ENCODE peak calls at places on chromosomes 6 and 20, in six cellular contexts. Z is K562; C is MM.1S; N is CD4-positive, CD25-positive, alpha-beta regulatory T cell; W is epithelial cell of esophagus; T is mucosa of descending colon. S is an unnamed sample.

GRCh38 chr20:23875606-23876237 is 3.8 kb downstream of the CST5 start:
- DNase-seq in N (no peak), C (no peak), Z (no peak), W (no peak), T (no peak), S (no peak)

GRCh38 chr6:41561931-41562632 is 15.9 kb downstream of the FOXP4 start:
- DNase-seq in T (no peak), W (no peak), Z (no peak), C (no peak), N (no peak), S (no peak)

GRCh38 chr20:57947421-57948176 is 237.8 kb upstream of the PMEPA1 start:
- DNase-seq in N (no peak), W (no peak), C (no peak), Z (no peak), T (no peak), S (no peak)

GRCh38 chr20:11364736-11365135 is 553.0 kb upstream of the BTBD3 start:
- DNase-seq in Z (no peak), W (no peak), N (no peak), T (no peak), C (no peak), S (no peak)

GRCh38 chr20:63145156-63145555 is 70.8 kb downstream of the YTHDF1 start:
- DNase-seq in T (no peak), W (peak), Z (no peak), C (no peak), N (no peak), S (peak)

GRCh38 chr20:35329435-35330139 is 37.4 kb upstream of the FAM83C start:
- DNase-seq in C (peak), Z (peak), T (peak), N (no peak), W (peak), S (peak)

GRCh38 chr20:58888521-58889333 is 36.2 kb downstream of the GNAS start:
- DNase-seq in Z (peak), W (peak), C (peak), T (peak), N (peak), S (peak)

GRCh38 chr20:18628330-18628941 is 40.6 kb downstream of the DTD1 start:
- DNase-seq in C (no peak), N (no peak), W (peak), T (peak), Z (peak), S (no peak)

GRCh38 chr6:22079788-22080187 is 217.0 kb downstream of the PRL start:
- DNase-seq in N (no peak), T (no peak), Z (no peak), C (no peak), W (no peak), S (no peak)

GRCh38 chr6:131023834-131024504 is 39.1 kb downstream of the EPB41L2 start:
- DNase-seq in C (no peak), Z (no peak), T (peak), N (no peak), W (peak), S (peak)

GRCh38 chr20:1286267-1287036 is 20.4 kb downstream of the SNPH start:
- DNase-seq in W (no peak), T (no peak), Z (no peak), N (peak), C (no peak), S (no peak)

GRCh38 chr6:74050921-74051320 is 354.9 kb downstream of the CD109 start:
- DNase-seq in N (no peak), T (no peak), Z (no peak), W (no peak), C (no peak), S (no peak)

GRCh38 chr6:125827788-125828313 is 37.1 kb downstream of the NCOA7 start:
- DNase-seq in N (no peak), W (no peak), C (no peak), T (no peak), Z (no peak), S (no peak)

GRCh38 chr6:36120979-36121706 is 9.2 kb upstream of the MAPK13 start:
- DNase-seq in C (peak), T (peak), W (peak), N (peak), Z (peak), S (peak)

GRCh38 chr6:157791461-157791860 is 31.6 kb upstream of the SNX9 start:
- DNase-seq in C (no peak), N (no peak), W (no peak), T (no peak), Z (no peak), S (no peak)

GRCh38 chr20:57392512-57393271 is 1.5 kb downstream of the RBM38 start:
- DNase-seq in T (peak), C (peak), N (peak), Z (peak), W (peak), S (no peak)

GRCh38 chr20:5400164-5400762 is 83.5 kb upstream of the PROKR2 start:
- DNase-seq in N (no peak), Z (peak), C (peak), T (peak), W (peak), S (peak)

GRCh38 chr6:116256694-116257093 is 2.8 kb upstream of the TSPYL4 start:
- DNase-seq in Z (no peak), N (no peak), C (no peak), T (no peak), W (no peak), S (no peak)

GRCh38 chr6:116255246-116255800 is 1.4 kb upstream of the TSPYL4 start:
- DNase-seq in W (no peak), T (no peak), N (no peak), Z (no peak), C (no peak), S (no peak)

GRCh38 chr6:116253188-116253504 is 729 bp downstream of the TSPYL4 start:
- DNase-seq in T (no peak), N (no peak), C (no peak), Z (no peak), W (no peak), S (no peak)

GRCh38 chr6:116253505-116254296 is at the start of gene TSPYL4:
- DNase-seq in N (peak), C (peak), T (peak), Z (peak), W (peak), S (peak)

GRCh38 chr6:116254297-116254724 is 436 bp upstream of the TSPYL4 start:
- DNase-seq in T (no peak), Z (no peak), N (no peak), W (no peak), C (no peak), S (no peak)
- H3K4me3 ChIP-seq in T (no peak), Z (peak), N (peak), W (peak), C (peak), S (peak)

GRCh38 chr20:8132632-8133587 is 844 bp downstream of the PLCB1 start:
- DNase-seq in T (peak), Z (no peak), W (peak), C (no peak), N (peak), S (no peak)
- H3K4me3 ChIP-seq in T (peak), Z (no peak), W (no peak), C (peak), N (no peak), S (peak)

GRCh38 chr6:111486475-111486874 is 3.5 kb upstream of the REV3L start:
- DNase-seq in C (no peak), W (no peak), T (no peak), N (no peak), Z (no peak), S (no peak)
- H3K4me3 ChIP-seq in C (no peak), W (no peak), T (no peak), N (peak), Z (no peak), S (no peak)

GRCh38 chr6:17985934-17986655 is 1.3 kb downstream of the KIF13A start:
- DNase-seq in T (no peak), C (no peak), W (no peak), N (no peak), Z (no peak), S (no peak)

GRCh38 chr6:17987576-17988421 is at the start of gene KIF13A:
- DNase-seq in N (peak), C (peak), W (peak), T (peak), Z (peak), S (no peak)

GRCh38 chr6:17984822-17985660 is 2.4 kb downstream of the KIF13A start:
- DNase-seq in W (no peak), N (no peak), T (no peak), Z (no peak), C (no peak), S (no peak)

GRCh38 chr6:17986656-17987575 is 519 bp downstream of the KIF13A start:
- DNase-seq in N (no peak), W (peak), Z (peak), C (peak), T (peak), S (no peak)

DNA sequence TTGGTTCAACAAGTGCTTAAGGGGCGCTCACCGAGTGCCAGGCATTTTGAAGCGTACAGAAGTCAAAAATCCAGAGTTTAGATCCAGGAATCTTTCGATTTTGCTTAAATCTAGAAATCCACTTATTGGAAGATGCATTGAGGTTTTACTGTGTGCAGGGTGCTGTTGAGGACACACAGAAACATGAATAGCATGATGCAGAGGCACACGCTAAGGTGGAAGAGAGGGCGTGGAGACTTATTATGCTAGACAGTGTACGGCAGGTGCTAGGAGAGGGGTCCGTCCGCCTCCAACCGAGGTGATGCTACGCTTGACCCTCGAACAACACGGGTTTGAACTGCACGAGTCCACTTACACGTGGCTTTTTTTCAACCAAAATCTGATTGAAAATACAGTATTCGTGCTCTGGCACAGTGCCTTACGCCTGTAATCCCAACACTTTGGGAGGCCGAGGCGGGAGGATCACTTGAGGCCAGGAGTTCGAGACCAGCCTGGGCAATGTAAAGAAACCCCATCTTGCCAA is 1.0 kb upstream of the KIF13A start:
- DNase-seq in Z (no peak), T (peak), C (no peak), W (peak), N (no peak), S (peak)
- H3K4me3 ChIP-seq in Z (peak), T (peak), C (peak), W (peak), N (no peak), S (peak)

S was measured in bronchial epithelial cell.